ENCODE peak calls at places on chromosomes 5 and 9, in four cellular contexts. O, K, P and J are unnamed samples.

GRCh38 chr5:169876376-169876775 is 103.9 kb downstream of the INSYN2B start:
- DNase-seq in O (no peak), K (no peak), P (no peak), J (no peak)

GRCh38 chr9:88458716-88459115 is 70.5 kb downstream of the SPIN1 start:
- DNase-seq in O (no peak), K (no peak), P (no peak), J (no peak)

GRCh38 chr5:25393321-25393720 is 748.5 kb upstream of the CDH10 start:
- DNase-seq in O (no peak), K (no peak), P (no peak), J (no peak)

GRCh38 chr9:103789686-103790085 is 304.4 kb upstream of the SMC2 start:
- DNase-seq in O (no peak), K (no peak), P (no peak), J (no peak)

GRCh38 chr9:38047301-38048251 is 21.5 kb downstream of the SHB start:
- DNase-seq in O (peak; percentile 93), K (peak; percentile 60), P (no peak), J (peak; percentile 69)

GRCh38 chr5:15579193-15579990 is 79.4 kb downstream of the FBXL7 start:
- DNase-seq in O (no peak), K (no peak), P (no peak), J (no peak)

GRCh38 chr9:136624184-136624951 is 38.3 kb upstream of the EGFL7 start:
- DNase-seq in O (no peak), K (no peak), P (no peak), J (peak; percentile 44)

GRCh38 chr5:36875051-36875788 is 1.3 kb upstream of the NIPBL start:
- DNase-seq in O (no peak), K (peak; percentile 39), P (no peak), J (no peak)

GRCh38 chr9:70422371-70423043 is 8.1 kb upstream of the KLF9 start:
- DNase-seq in O (no peak), K (no peak), P (no peak), J (no peak)

GRCh38 chr9:131485728-131486381 is 16.9 kb upstream of the POMT1 start:
- DNase-seq in O (no peak), K (no peak), P (no peak), J (no peak)

GRCh38 chr5:119316116-119316515 is 39.7 kb upstream of the TNFAIP8 start:
- DNase-seq in O (no peak), K (no peak), P (no peak), J (no peak)

GRCh38 chr9:122051401-122052346 is 41.4 kb downstream of the TTLL11 start:
- DNase-seq in O (no peak), K (peak; percentile 37), P (peak; percentile 23), J (no peak)

GRCh38 chr9:32698706-32699277 is 63.3 kb upstream of the TAF1L start:
- DNase-seq in O (peak; percentile 13), K (no peak), P (no peak), J (no peak)

GRCh38 chr9:110141118-110141797 is 66.7 kb downstream of the C9orf152 start:
- DNase-seq in O (no peak), K (no peak), P (no peak), J (no peak)
- TF ChIP-seq EGR1 in O (no peak), K (no peak), P (no peak), J (no peak)

GRCh38 chr9:111399772-111400563 is 69.9 kb upstream of the OR2K2 start:
- DNase-seq in O (peak; percentile 33), K (no peak), P (no peak), J (peak; percentile 51)
- TF ChIP-seq EGR1 in O (no peak), K (no peak), P (no peak), J (no peak)

GRCh38 chr5:147918101-147918500 is 11.8 kb upstream of the C5orf46 start:
- DNase-seq in O (no peak), K (no peak), P (no peak), J (no peak)
- TF ChIP-seq EGR1 in O (no peak), K (no peak), P (no peak), J (no peak)

DNA sequence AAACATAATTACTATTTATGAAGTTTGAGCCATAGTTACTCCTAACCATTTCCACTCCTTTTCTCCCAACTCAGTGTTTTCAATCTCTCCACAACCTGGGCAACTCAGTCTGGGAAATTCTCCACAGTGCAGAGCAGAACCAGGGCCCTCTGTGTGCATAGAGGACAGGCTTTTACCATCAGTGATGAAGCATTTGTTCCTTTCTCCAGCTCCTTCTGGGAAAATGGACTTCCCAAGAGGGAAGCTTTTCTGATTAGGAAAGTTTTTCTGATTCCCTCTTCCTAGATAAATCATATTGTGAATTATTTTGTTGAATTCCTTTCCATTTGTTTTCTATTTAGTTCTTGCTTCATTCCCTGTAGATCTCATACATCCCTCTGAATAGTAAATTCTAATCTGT is 132.3 kb upstream of the MPDZ start:
- DNase-seq in O (no peak), K (no peak), P (no peak), J (no peak)
- TF ChIP-seq EGR1 in O (no peak), K (no peak), P (no peak), J (no peak)